ENCODE peak calls at places on chromosomes 16 and 17, in eight cellular contexts. One of them, this sample, is unnamed.

GRCh38 chr16:65547799-65548446 is 426.1 kb upstream of the CDH11 start:
- DNase-seq in cortex of kidney: no peak
- DNase-seq in Kasumi-1: no peak
- DNase-seq in T-helper 2 cell: no peak
- DNase-seq in uterus: no peak
- DNase-seq in NCI-H82: no peak
- DNase-seq in stimulated activated effector memory CD8-positive, alpha-beta T cell treated with anti-CD3 and anti-CD28 coated beads, Interleukin-12 subunit alpha, Interleukin-12 subunit beta, amount 100 ng/mL, for 72 hours: no peak
- DNase-seq in neural progenitor cell: peak; percentile 36
- DNase-seq in this sample: peak; percentile 21

GRCh38 chr17:79797492-79798295 is 817 bp upstream of the CBX8 start:
- DNase-seq in cortex of kidney: no peak
- DNase-seq in Kasumi-1: no peak
- DNase-seq in T-helper 2 cell: no peak
- DNase-seq in uterus: no peak
- DNase-seq in NCI-H82: peak; percentile 83
- DNase-seq in stimulated activated effector memory CD8-positive, alpha-beta T cell treated with anti-CD3 and anti-CD28 coated beads, Interleukin-12 subunit alpha, Interleukin-12 subunit beta, amount 100 ng/mL, for 72 hours: no peak
- DNase-seq in neural progenitor cell: peak; percentile 78
- DNase-seq in this sample: peak; percentile 96

GRCh38 chr16:66152841-66153525 is 213.5 kb upstream of the CDH5 start:
- DNase-seq in cortex of kidney: no peak
- DNase-seq in Kasumi-1: no peak
- DNase-seq in T-helper 2 cell: no peak
- DNase-seq in uterus: no peak
- DNase-seq in NCI-H82: no peak
- DNase-seq in stimulated activated effector memory CD8-positive, alpha-beta T cell treated with anti-CD3 and anti-CD28 coated beads, Interleukin-12 subunit alpha, Interleukin-12 subunit beta, amount 100 ng/mL, for 72 hours: no peak
- DNase-seq in neural progenitor cell: no peak
- DNase-seq in this sample: no peak

GRCh38 chr17:74433421-74434121 is 1.7 kb downstream of the GPRC5C start:
- DNase-seq in cortex of kidney: no peak
- DNase-seq in Kasumi-1: no peak
- DNase-seq in T-helper 2 cell: no peak
- DNase-seq in uterus: no peak
- DNase-seq in NCI-H82: peak; percentile 19
- DNase-seq in stimulated activated effector memory CD8-positive, alpha-beta T cell treated with anti-CD3 and anti-CD28 coated beads, Interleukin-12 subunit alpha, Interleukin-12 subunit beta, amount 100 ng/mL, for 72 hours: no peak
- DNase-seq in neural progenitor cell: peak; percentile 51
- DNase-seq in this sample: no peak

GRCh38 chr17:78362671-78363070 is 2.8 kb upstream of the SOCS3 start:
- DNase-seq in cortex of kidney: no peak
- DNase-seq in Kasumi-1: no peak
- DNase-seq in T-helper 2 cell: no peak
- DNase-seq in uterus: no peak
- DNase-seq in NCI-H82: peak; percentile 22
- DNase-seq in stimulated activated effector memory CD8-positive, alpha-beta T cell treated with anti-CD3 and anti-CD28 coated beads, Interleukin-12 subunit alpha, Interleukin-12 subunit beta, amount 100 ng/mL, for 72 hours: no peak
- DNase-seq in neural progenitor cell: no peak
- DNase-seq in this sample: no peak

GRCh38 chr16:88084881-88085280 is 133.6 kb downstream of the BANP start:
- DNase-seq in cortex of kidney: no peak
- DNase-seq in Kasumi-1: no peak
- DNase-seq in T-helper 2 cell: no peak
- DNase-seq in uterus: no peak
- DNase-seq in NCI-H82: no peak
- DNase-seq in stimulated activated effector memory CD8-positive, alpha-beta T cell treated with anti-CD3 and anti-CD28 coated beads, Interleukin-12 subunit alpha, Interleukin-12 subunit beta, amount 100 ng/mL, for 72 hours: no peak
- DNase-seq in neural progenitor cell: no peak
- DNase-seq in this sample: no peak

GRCh38 chr17:35068249-35068648 is 4.7 kb upstream of the RFFL start:
- DNase-seq in cortex of kidney: no peak
- DNase-seq in Kasumi-1: no peak
- DNase-seq in T-helper 2 cell: no peak
- DNase-seq in uterus: no peak
- DNase-seq in NCI-H82: no peak
- DNase-seq in stimulated activated effector memory CD8-positive, alpha-beta T cell treated with anti-CD3 and anti-CD28 coated beads, Interleukin-12 subunit alpha, Interleukin-12 subunit beta, amount 100 ng/mL, for 72 hours: no peak
- DNase-seq in neural progenitor cell: no peak
- DNase-seq in this sample: no peak

GRCh38 chr17:9615486-9615885 is 29.8 kb upstream of the USP43 start:
- DNase-seq in cortex of kidney: no peak
- DNase-seq in Kasumi-1: no peak
- DNase-seq in T-helper 2 cell: no peak
- DNase-seq in uterus: no peak
- DNase-seq in NCI-H82: no peak
- DNase-seq in stimulated activated effector memory CD8-positive, alpha-beta T cell treated with anti-CD3 and anti-CD28 coated beads, Interleukin-12 subunit alpha, Interleukin-12 subunit beta, amount 100 ng/mL, for 72 hours: no peak
- DNase-seq in neural progenitor cell: no peak
- DNase-seq in this sample: no peak

GRCh38 chr17:38454528-38454927 is 26.3 kb downstream of the ARHGAP23 start:
- DNase-seq in cortex of kidney: no peak
- DNase-seq in Kasumi-1: no peak
- DNase-seq in T-helper 2 cell: no peak
- DNase-seq in uterus: peak; percentile 80
- DNase-seq in NCI-H82: no peak
- DNase-seq in stimulated activated effector memory CD8-positive, alpha-beta T cell treated with anti-CD3 and anti-CD28 coated beads, Interleukin-12 subunit alpha, Interleukin-12 subunit beta, amount 100 ng/mL, for 72 hours: no peak
- DNase-seq in neural progenitor cell: no peak
- DNase-seq in this sample: peak; percentile 84

GRCh38 chr16:78183437-78183836 is 84.0 kb downstream of the WWOX start:
- DNase-seq in cortex of kidney: no peak
- DNase-seq in Kasumi-1: no peak
- DNase-seq in T-helper 2 cell: no peak
- DNase-seq in uterus: no peak
- DNase-seq in NCI-H82: no peak
- DNase-seq in stimulated activated effector memory CD8-positive, alpha-beta T cell treated with anti-CD3 and anti-CD28 coated beads, Interleukin-12 subunit alpha, Interleukin-12 subunit beta, amount 100 ng/mL, for 72 hours: no peak
- DNase-seq in neural progenitor cell: no peak
- DNase-seq in this sample: no peak

GRCh38 chr17:77491921-77492445 is 351.2 kb downstream of the SEC14L1 start:
- DNase-seq in cortex of kidney: no peak
- DNase-seq in Kasumi-1: no peak
- DNase-seq in T-helper 2 cell: no peak
- DNase-seq in uterus: peak; percentile 13
- DNase-seq in NCI-H82: no peak
- DNase-seq in stimulated activated effector memory CD8-positive, alpha-beta T cell treated with anti-CD3 and anti-CD28 coated beads, Interleukin-12 subunit alpha, Interleukin-12 subunit beta, amount 100 ng/mL, for 72 hours: no peak
- DNase-seq in neural progenitor cell: no peak
- DNase-seq in this sample: no peak

GRCh38 chr17:29838961-29839360 is 91.1 kb downstream of the SSH2 start:
- DNase-seq in cortex of kidney: no peak
- DNase-seq in Kasumi-1: no peak
- DNase-seq in T-helper 2 cell: no peak
- DNase-seq in uterus: no peak
- DNase-seq in NCI-H82: peak; percentile 36
- DNase-seq in stimulated activated effector memory CD8-positive, alpha-beta T cell treated with anti-CD3 and anti-CD28 coated beads, Interleukin-12 subunit alpha, Interleukin-12 subunit beta, amount 100 ng/mL, for 72 hours: no peak
- DNase-seq in neural progenitor cell: peak; percentile 86
- DNase-seq in this sample: peak; percentile 62

GRCh38 chr16:81600275-81600674 is 155.7 kb downstream of the CMIP start:
- DNase-seq in cortex of kidney: no peak
- DNase-seq in Kasumi-1: no peak
- DNase-seq in T-helper 2 cell: no peak
- DNase-seq in uterus: no peak
- DNase-seq in NCI-H82: no peak
- DNase-seq in stimulated activated effector memory CD8-positive, alpha-beta T cell treated with anti-CD3 and anti-CD28 coated beads, Interleukin-12 subunit alpha, Interleukin-12 subunit beta, amount 100 ng/mL, for 72 hours: no peak
- DNase-seq in neural progenitor cell: peak; percentile 35
- DNase-seq in this sample: peak; percentile 81

GRCh38 chr17:2087597-2088211 is 32.8 kb downstream of the HIC1 start:
- DNase-seq in cortex of kidney: no peak
- DNase-seq in Kasumi-1: peak; percentile 87
- DNase-seq in T-helper 2 cell: no peak
- DNase-seq in uterus: peak; percentile 50
- DNase-seq in NCI-H82: no peak
- DNase-seq in stimulated activated effector memory CD8-positive, alpha-beta T cell treated with anti-CD3 and anti-CD28 coated beads, Interleukin-12 subunit alpha, Interleukin-12 subunit beta, amount 100 ng/mL, for 72 hours: no peak
- DNase-seq in neural progenitor cell: no peak
- DNase-seq in this sample: no peak

GRCh38 chr17:76498886-76499667 is 2.1 kb downstream of the RHBDF2 start:
- DNase-seq in cortex of kidney: no peak
- DNase-seq in Kasumi-1: no peak
- DNase-seq in T-helper 2 cell: no peak
- DNase-seq in uterus: no peak
- DNase-seq in NCI-H82: no peak
- DNase-seq in stimulated activated effector memory CD8-positive, alpha-beta T cell treated with anti-CD3 and anti-CD28 coated beads, Interleukin-12 subunit alpha, Interleukin-12 subunit beta, amount 100 ng/mL, for 72 hours: no peak
- DNase-seq in neural progenitor cell: no peak
- DNase-seq in this sample: no peak